ENCODE peak calls at places on chromosome 20, in five cellular contexts. X is spleen; T is CD4-positive, CD25-positive, alpha-beta regulatory T cell; C is A549; Y is aorta. G is an unnamed sample.
A peak's percentile ranks its signal among the peaks of the same experiment; 100 is the strongest.

GRCh38 chr20:3313681-3314080 is 74.7 kb upstream of the SLC4A11 start:
- DNase-seq in Y (no peak), T (no peak), X (no peak), C (no peak), G (peak; percentile 12)

GRCh38 chr20:51174536-51174935 is 151.6 kb upstream of the KCNG1 start:
- DNase-seq in X (no peak), Y (no peak), C (no peak), T (no peak), G (no peak)

GRCh38 chr20:4154958-4155411 is 139.6 kb upstream of the RNF24 start:
- DNase-seq in X (peak; percentile 81), T (no peak), C (peak; percentile 78), Y (peak; percentile 66), G (no peak)

GRCh38 chr20:46990017-46990810 is 95.6 kb downstream of the EYA2 start:
- DNase-seq in Y (no peak), X (no peak), T (no peak), C (no peak), G (no peak)

GRCh38 chr20:21028436-21028835 is 77.7 kb downstream of the LINC00237 start:
- DNase-seq in T (no peak), C (no peak), Y (no peak), X (no peak), G (no peak)

GRCh38 chr20:5539656-5540055 is 210.5 kb upstream of the SHLD1 start:
- DNase-seq in X (no peak), T (no peak), C (no peak), Y (no peak), G (no peak)

GRCh38 chr20:44111712-44112335 is 75.2 kb downstream of the JPH2 start:
- DNase-seq in Y (peak; percentile 66), X (no peak), C (no peak), T (no peak), G (no peak)

GRCh38 chr20:22768779-22769178 is 184.4 kb upstream of the FOXA2 start:
- DNase-seq in T (no peak), X (no peak), Y (no peak), C (no peak), G (peak; percentile 11)

GRCh38 chr20:13142143-13142542 is 78.9 kb upstream of the ISM1 start:
- DNase-seq in X (no peak), C (no peak), Y (no peak), T (no peak), G (no peak)

GRCh38 chr20:23508449-23508848 is 17.5 kb downstream of the CST8 start:
- DNase-seq in Y (no peak), C (no peak), T (no peak), X (no peak), G (no peak)

GRCh38 chr20:40497781-40498691 is 191.0 kb downstream of the MAFB start:
- DNase-seq in Y (peak; percentile 82), C (no peak), X (peak; percentile 87), T (no peak), G (no peak)

GRCh38 chr20:40561187-40561586 is 127.8 kb downstream of the MAFB start:
- DNase-seq in C (no peak), X (no peak), Y (no peak), T (no peak), G (no peak)

GRCh38 chr20:38430679-38431325 is 4.3 kb downstream of the SNHG17 start:
- DNase-seq in T (no peak), Y (no peak), C (no peak), X (no peak), G (no peak)

GRCh38 chr20:38426498-38426897 is 8.6 kb downstream of the SNHG17 start:
- DNase-seq in X (no peak), T (no peak), C (no peak), Y (no peak), G (no peak)

GRCh38 chr20:38428800-38429199 is 6.3 kb downstream of the SNHG17 start:
- DNase-seq in C (no peak), T (no peak), Y (no peak), X (no peak), G (no peak)

GRCh38 chr20:38427655-38428023 is 7.5 kb downstream of the SNHG17 start:
- DNase-seq in T (no peak), Y (no peak), X (no peak), C (no peak), G (no peak)

DNA sequence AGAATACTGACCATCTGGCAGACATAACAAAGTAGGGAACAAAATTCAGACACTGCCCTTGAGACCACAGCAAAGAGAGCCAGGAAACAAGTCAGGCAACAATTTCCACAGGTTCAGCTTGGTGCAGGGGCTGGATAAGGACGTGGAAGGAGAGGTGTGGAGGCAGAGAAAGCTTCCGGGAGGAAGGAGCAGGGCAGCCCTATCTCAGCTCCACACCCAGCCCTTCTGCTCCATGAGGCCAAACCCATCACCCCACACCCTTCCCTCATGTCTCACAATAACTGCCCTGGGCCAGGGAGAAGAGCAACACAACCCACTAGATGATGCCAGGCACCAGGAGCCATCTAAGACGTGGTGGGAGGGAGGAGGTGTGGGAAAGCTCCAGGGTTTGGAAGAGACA is 5.8 kb downstream of the SNHG17 start:
- DNase-seq in X (no peak), Y (no peak), C (no peak), T (no peak), G (no peak)
- H3K27ac ChIP-seq in X (no peak overlapping the region), Y (no peak overlapping the region), C (no peak overlapping the region), T (no peak overlapping the region), G (no peak overlapping the region)

GRCh38 chr20:56458227-56458821 is 10.1 kb upstream of the RTF2 start:
- DNase-seq in C (no peak), Y (no peak), X (no peak), T (no peak), G (no peak)
- H3K4me3 ChIP-seq in C (no peak overlapping the region), Y (no peak overlapping the region), X (no peak overlapping the region), T (no peak overlapping the region), G (no peak overlapping the region)

GRCh38 chr20:10530883-10531282 is 95.8 kb downstream of the SLX4IP start:
- DNase-seq in Y (no peak), X (no peak), T (no peak), C (no peak), G (no peak)
- H3K27ac ChIP-seq in Y (no peak overlapping the region), X (no peak overlapping the region), T (no peak overlapping the region), C (no peak overlapping the region), G (no peak overlapping the region)

GRCh38 chr20:61497029-61497627 is 245.1 kb downstream of the CDH4 start:
- DNase-seq in X (no peak), C (no peak), T (no peak), Y (no peak), G (no peak)
- H3K4me3 ChIP-seq in X (no peak overlapping the region), C (no peak overlapping the region), T (no peak overlapping the region), Y (no peak overlapping the region), G (no peak overlapping the region)

G was measured in cardiac muscle cell.